ENCODE peak calls at places on chromosomes 2 and 18, in seven cellular contexts. One of them, this sample, is unnamed.
A peak's percentile ranks its signal among the peaks of the same experiment; 100 is the strongest.

GRCh38 chr2:72803151-72803550 is 22.7 kb downstream of the EXOC6B start:
- DNase-seq in NT2/D1: no peak
- DNase-seq in CD8-positive, alpha-beta memory T cell: no peak
- DNase-seq in NK-92 treated with Interleukin-12 subunit alpha and Interleukin-12 subunit beta, amount 100 ng/mL, for 24 hours: no peak
- DNase-seq in HuH-7.5: no peak
- DNase-seq in CD8-positive, alpha-beta T cell: no peak
- DNase-seq in dorsolateral prefrontal cortex: no peak
- DNase-seq in this sample: no peak

GRCh38 chr2:240455227-240455718 is 19.8 kb downstream of the GPC1 start:
- DNase-seq in NT2/D1: no peak
- DNase-seq in CD8-positive, alpha-beta memory T cell: no peak
- DNase-seq in NK-92 treated with Interleukin-12 subunit alpha and Interleukin-12 subunit beta, amount 100 ng/mL, for 24 hours: no peak
- DNase-seq in HuH-7.5: no peak
- DNase-seq in CD8-positive, alpha-beta T cell: no peak
- DNase-seq in dorsolateral prefrontal cortex: no peak
- DNase-seq in this sample: no peak

GRCh38 chr2:161956751-161957150 is 117.3 kb downstream of the DPP4 start:
- DNase-seq in NT2/D1: no peak
- DNase-seq in CD8-positive, alpha-beta memory T cell: no peak
- DNase-seq in NK-92 treated with Interleukin-12 subunit alpha and Interleukin-12 subunit beta, amount 100 ng/mL, for 24 hours: no peak
- DNase-seq in HuH-7.5: no peak
- DNase-seq in CD8-positive, alpha-beta T cell: no peak
- DNase-seq in dorsolateral prefrontal cortex: no peak
- DNase-seq in this sample: no peak

GRCh38 chr18:79452991-79453645 is 57.4 kb downstream of the NFATC1 start:
- DNase-seq in NT2/D1: no peak
- DNase-seq in CD8-positive, alpha-beta memory T cell: no peak
- DNase-seq in NK-92 treated with Interleukin-12 subunit alpha and Interleukin-12 subunit beta, amount 100 ng/mL, for 24 hours: no peak
- DNase-seq in HuH-7.5: no peak
- DNase-seq in CD8-positive, alpha-beta T cell: no peak
- DNase-seq in dorsolateral prefrontal cortex: no peak
- DNase-seq in this sample: no peak

GRCh38 chr18:9133225-9133624 is 3.4 kb upstream of the ANKRD12 start:
- DNase-seq in NT2/D1: no peak
- DNase-seq in CD8-positive, alpha-beta memory T cell: no peak
- DNase-seq in NK-92 treated with Interleukin-12 subunit alpha and Interleukin-12 subunit beta, amount 100 ng/mL, for 24 hours: no peak
- DNase-seq in HuH-7.5: no peak
- DNase-seq in CD8-positive, alpha-beta T cell: no peak
- DNase-seq in dorsolateral prefrontal cortex: no peak
- DNase-seq in this sample: no peak

GRCh38 chr2:227163445-227163997 is 484 bp downstream of the COL4A4 start:
- DNase-seq in NT2/D1: no peak
- DNase-seq in CD8-positive, alpha-beta memory T cell: no peak
- DNase-seq in NK-92 treated with Interleukin-12 subunit alpha and Interleukin-12 subunit beta, amount 100 ng/mL, for 24 hours: no peak
- DNase-seq in HuH-7.5: no peak
- DNase-seq in CD8-positive, alpha-beta T cell: no peak
- DNase-seq in dorsolateral prefrontal cortex: no peak
- DNase-seq in this sample: no peak

GRCh38 chr2:206443735-206444527 is 599 bp downstream of the ADAM23 start:
- DNase-seq in NT2/D1: peak; percentile 32
- DNase-seq in CD8-positive, alpha-beta memory T cell: no peak
- DNase-seq in NK-92 treated with Interleukin-12 subunit alpha and Interleukin-12 subunit beta, amount 100 ng/mL, for 24 hours: no peak
- DNase-seq in HuH-7.5: peak; percentile 64
- DNase-seq in CD8-positive, alpha-beta T cell: no peak
- DNase-seq in dorsolateral prefrontal cortex: no peak
- DNase-seq in this sample: peak; percentile 33

GRCh38 chr2:10873790-10874437 is 37.8 kb upstream of the KCNF1 start:
- DNase-seq in NT2/D1: no peak
- DNase-seq in CD8-positive, alpha-beta memory T cell: no peak
- DNase-seq in NK-92 treated with Interleukin-12 subunit alpha and Interleukin-12 subunit beta, amount 100 ng/mL, for 24 hours: no peak
- DNase-seq in HuH-7.5: no peak
- DNase-seq in CD8-positive, alpha-beta T cell: no peak
- DNase-seq in dorsolateral prefrontal cortex: no peak
- DNase-seq in this sample: no peak

GRCh38 chr2:152826880-152827279 is 108.5 kb downstream of the ARL6IP6 start:
- DNase-seq in NT2/D1: no peak
- DNase-seq in CD8-positive, alpha-beta memory T cell: no peak
- DNase-seq in NK-92 treated with Interleukin-12 subunit alpha and Interleukin-12 subunit beta, amount 100 ng/mL, for 24 hours: no peak
- DNase-seq in HuH-7.5: no peak
- DNase-seq in CD8-positive, alpha-beta T cell: no peak
- DNase-seq in dorsolateral prefrontal cortex: no peak
- DNase-seq in this sample: no peak

GRCh38 chr18:49813071-49813320 is 337 bp downstream of the ACAA2 start:
- DNase-seq in NT2/D1: peak; percentile 0
- DNase-seq in CD8-positive, alpha-beta memory T cell: no peak
- DNase-seq in NK-92 treated with Interleukin-12 subunit alpha and Interleukin-12 subunit beta, amount 100 ng/mL, for 24 hours: peak; percentile 70
- DNase-seq in HuH-7.5: peak; percentile 33
- DNase-seq in CD8-positive, alpha-beta T cell: peak; percentile 7
- DNase-seq in dorsolateral prefrontal cortex: no peak
- DNase-seq in this sample: peak; percentile 33

GRCh38 chr2:189178726-189179606 is 595 bp downstream of the COL5A2 start:
- DNase-seq in NT2/D1: no peak
- DNase-seq in CD8-positive, alpha-beta memory T cell: no peak
- DNase-seq in NK-92 treated with Interleukin-12 subunit alpha and Interleukin-12 subunit beta, amount 100 ng/mL, for 24 hours: no peak
- DNase-seq in HuH-7.5: no peak
- DNase-seq in CD8-positive, alpha-beta T cell: no peak
- DNase-seq in dorsolateral prefrontal cortex: no peak
- DNase-seq in this sample: no peak

GRCh38 chr2:105156166-105156565 is 85.4 kb upstream of the GPR45 start:
- DNase-seq in NT2/D1: no peak
- DNase-seq in CD8-positive, alpha-beta memory T cell: no peak
- DNase-seq in NK-92 treated with Interleukin-12 subunit alpha and Interleukin-12 subunit beta, amount 100 ng/mL, for 24 hours: no peak
- DNase-seq in HuH-7.5: no peak
- DNase-seq in CD8-positive, alpha-beta T cell: no peak
- DNase-seq in dorsolateral prefrontal cortex: no peak
- DNase-seq in this sample: no peak

GRCh38 chr2:179655627-179656026 is 205.8 kb downstream of the ZNF385B start:
- DNase-seq in NT2/D1: no peak
- DNase-seq in CD8-positive, alpha-beta memory T cell: no peak
- DNase-seq in NK-92 treated with Interleukin-12 subunit alpha and Interleukin-12 subunit beta, amount 100 ng/mL, for 24 hours: no peak
- DNase-seq in HuH-7.5: no peak
- DNase-seq in CD8-positive, alpha-beta T cell: no peak
- DNase-seq in dorsolateral prefrontal cortex: no peak
- DNase-seq in this sample: no peak

GRCh38 chr18:22173928-22174301 is 4.5 kb downstream of the GATA6 start:
- DNase-seq in NT2/D1: no peak
- DNase-seq in CD8-positive, alpha-beta memory T cell: no peak
- DNase-seq in NK-92 treated with Interleukin-12 subunit alpha and Interleukin-12 subunit beta, amount 100 ng/mL, for 24 hours: no peak
- DNase-seq in HuH-7.5: no peak
- DNase-seq in CD8-positive, alpha-beta T cell: no peak
- DNase-seq in dorsolateral prefrontal cortex: no peak
- DNase-seq in this sample: no peak

GRCh38 chr2:56288863-56289580 is 105.2 kb downstream of the CCDC85A start:
- DNase-seq in NT2/D1: no peak
- DNase-seq in CD8-positive, alpha-beta memory T cell: no peak
- DNase-seq in NK-92 treated with Interleukin-12 subunit alpha and Interleukin-12 subunit beta, amount 100 ng/mL, for 24 hours: no peak
- DNase-seq in HuH-7.5: no peak
- DNase-seq in CD8-positive, alpha-beta T cell: no peak
- DNase-seq in dorsolateral prefrontal cortex: no peak
- DNase-seq in this sample: no peak

GRCh38 chr2:161223139-161223732 is 63.0 kb downstream of the TANK start:
- DNase-seq in NT2/D1: no peak
- DNase-seq in CD8-positive, alpha-beta memory T cell: no peak
- DNase-seq in NK-92 treated with Interleukin-12 subunit alpha and Interleukin-12 subunit beta, amount 100 ng/mL, for 24 hours: no peak
- DNase-seq in HuH-7.5: no peak
- DNase-seq in CD8-positive, alpha-beta T cell: no peak
- DNase-seq in dorsolateral prefrontal cortex: no peak
- DNase-seq in this sample: no peak

GRCh38 chr2:59584958-59585357 is 968.5 kb downstream of the BCL11A start:
- DNase-seq in NT2/D1: peak; percentile 50
- DNase-seq in CD8-positive, alpha-beta memory T cell: no peak
- DNase-seq in NK-92 treated with Interleukin-12 subunit alpha and Interleukin-12 subunit beta, amount 100 ng/mL, for 24 hours: no peak
- DNase-seq in HuH-7.5: no peak
- DNase-seq in CD8-positive, alpha-beta T cell: no peak
- DNase-seq in dorsolateral prefrontal cortex: no peak
- DNase-seq in this sample: no peak

GRCh38 chr2:218711550-218711929 is 905 bp downstream of the TTLL4 start:
- DNase-seq in NT2/D1: no peak
- DNase-seq in CD8-positive, alpha-beta memory T cell: no peak
- DNase-seq in NK-92 treated with Interleukin-12 subunit alpha and Interleukin-12 subunit beta, amount 100 ng/mL, for 24 hours: no peak
- DNase-seq in HuH-7.5: no peak
- DNase-seq in CD8-positive, alpha-beta T cell: no peak
- DNase-seq in dorsolateral prefrontal cortex: no peak
- DNase-seq in this sample: no peak

GRCh38 chr2:98473995-98474780 is 29.5 kb downstream of the INPP4A start:
- DNase-seq in NT2/D1: no peak
- DNase-seq in CD8-positive, alpha-beta memory T cell: no peak
- DNase-seq in NK-92 treated with Interleukin-12 subunit alpha and Interleukin-12 subunit beta, amount 100 ng/mL, for 24 hours: no peak
- DNase-seq in HuH-7.5: no peak
- DNase-seq in CD8-positive, alpha-beta T cell: no peak
- DNase-seq in dorsolateral prefrontal cortex: no peak
- DNase-seq in this sample: no peak

GRCh38 chr2:200467806-200468686 is 41.8 kb downstream of the KCTD18 start:
- DNase-seq in NT2/D1: no peak
- DNase-seq in CD8-positive, alpha-beta memory T cell: peak; percentile 49
- DNase-seq in NK-92 treated with Interleukin-12 subunit alpha and Interleukin-12 subunit beta, amount 100 ng/mL, for 24 hours: no peak
- DNase-seq in HuH-7.5: no peak
- DNase-seq in CD8-positive, alpha-beta T cell: no peak
- DNase-seq in dorsolateral prefrontal cortex: no peak
- DNase-seq in this sample: no peak

GRCh38 chr2:150486539-150487484 is 655 bp downstream of the RND3 start:
- DNase-seq in NT2/D1: no peak
- DNase-seq in CD8-positive, alpha-beta memory T cell: no peak
- DNase-seq in NK-92 treated with Interleukin-12 subunit alpha and Interleukin-12 subunit beta, amount 100 ng/mL, for 24 hours: no peak
- DNase-seq in HuH-7.5: peak; percentile 46
- DNase-seq in CD8-positive, alpha-beta T cell: no peak
- DNase-seq in dorsolateral prefrontal cortex: no peak
- DNase-seq in this sample: peak; percentile 32

GRCh38 chr2:72959554-72959953 is 42.2 kb downstream of the EMX1 start:
- DNase-seq in NT2/D1: no peak
- DNase-seq in CD8-positive, alpha-beta memory T cell: no peak
- DNase-seq in NK-92 treated with Interleukin-12 subunit alpha and Interleukin-12 subunit beta, amount 100 ng/mL, for 24 hours: no peak
- DNase-seq in HuH-7.5: no peak
- DNase-seq in CD8-positive, alpha-beta T cell: no peak
- DNase-seq in dorsolateral prefrontal cortex: no peak
- DNase-seq in this sample: no peak

GRCh38 chr2:203682688-203683130 is 23.7 kb upstream of the CD28 start:
- DNase-seq in NT2/D1: no peak
- DNase-seq in CD8-positive, alpha-beta memory T cell: no peak
- DNase-seq in NK-92 treated with Interleukin-12 subunit alpha and Interleukin-12 subunit beta, amount 100 ng/mL, for 24 hours: no peak
- DNase-seq in HuH-7.5: no peak
- DNase-seq in CD8-positive, alpha-beta T cell: no peak
- DNase-seq in dorsolateral prefrontal cortex: no peak
- DNase-seq in this sample: no peak

GRCh38 chr2:2101924-2102323 is 229.2 kb downstream of the MYT1L start:
- DNase-seq in NT2/D1: peak; percentile 18
- DNase-seq in CD8-positive, alpha-beta memory T cell: no peak
- DNase-seq in NK-92 treated with Interleukin-12 subunit alpha and Interleukin-12 subunit beta, amount 100 ng/mL, for 24 hours: no peak
- DNase-seq in HuH-7.5: no peak
- DNase-seq in CD8-positive, alpha-beta T cell: no peak
- DNase-seq in dorsolateral prefrontal cortex: no peak
- DNase-seq in this sample: no peak

GRCh38 chr2:98601532-98602132 is 6.7 kb downstream of the COA5 start:
- DNase-seq in NT2/D1: peak; percentile 35
- DNase-seq in CD8-positive, alpha-beta memory T cell: no peak
- DNase-seq in NK-92 treated with Interleukin-12 subunit alpha and Interleukin-12 subunit beta, amount 100 ng/mL, for 24 hours: no peak
- DNase-seq in HuH-7.5: peak; percentile 73
- DNase-seq in CD8-positive, alpha-beta T cell: no peak
- DNase-seq in dorsolateral prefrontal cortex: no peak
- DNase-seq in this sample: no peak

GRCh38 chr2:98910349-98911125 is 25.5 kb downstream of the CRACDL start:
- DNase-seq in NT2/D1: no peak
- DNase-seq in CD8-positive, alpha-beta memory T cell: no peak
- DNase-seq in NK-92 treated with Interleukin-12 subunit alpha and Interleukin-12 subunit beta, amount 100 ng/mL, for 24 hours: no peak
- DNase-seq in HuH-7.5: no peak
- DNase-seq in CD8-positive, alpha-beta T cell: no peak
- DNase-seq in dorsolateral prefrontal cortex: no peak
- DNase-seq in this sample: no peak

GRCh38 chr2:46270384-46270783 is 26.8 kb upstream of the EPAS1 start:
- DNase-seq in NT2/D1: peak; percentile 20
- DNase-seq in CD8-positive, alpha-beta memory T cell: no peak
- DNase-seq in NK-92 treated with Interleukin-12 subunit alpha and Interleukin-12 subunit beta, amount 100 ng/mL, for 24 hours: no peak
- DNase-seq in HuH-7.5: no peak
- DNase-seq in CD8-positive, alpha-beta T cell: no peak
- DNase-seq in dorsolateral prefrontal cortex: no peak
- DNase-seq in this sample: no peak